ENCODE peak calls at places on chromosome 6, in eight cellular contexts. I is A673; D is breast epithelium; Y is tibial nerve; P is astrocyte; C is WERI-Rb-1; U is CD8-positive, alpha-beta T cell; L is CD4-positive, alpha-beta memory T cell. S is an unnamed sample. For H3K36me3, the result is how much of the 10 kb centered on the place peaks cover.

GRCh38 chr6:42424906-42425474 is 26.7 kb downstream of the TRERF1 start:
- DNase-seq in I (no peak), D (no peak), Y (no peak), P (no peak), C (no peak), U (no peak), L (no peak), S (no peak)

GRCh38 chr6:91860951-91861350 is 1274.1 kb upstream of the MAP3K7 start:
- DNase-seq in I (no peak), D (no peak), Y (no peak), P (peak), C (no peak), U (no peak), L (no peak), S (no peak)

GRCh38 chr6:14934011-14934410 is 311.9 kb upstream of the JARID2 start:
- DNase-seq in I (no peak), D (no peak), Y (no peak), P (no peak), C (no peak), U (no peak), L (no peak), S (no peak)

GRCh38 chr6:129490551-129491245 is 219.3 kb downstream of the ARHGAP18 start:
- DNase-seq in I (peak), D (no peak), Y (no peak), P (peak), C (no peak), U (peak), L (peak), S (no peak)

GRCh38 chr6:20400476-20401402 is 940 bp upstream of the E2F3 start:
- DNase-seq in I (peak), D (no peak), Y (peak), P (no peak), C (peak), U (peak), L (peak), S (no peak)

GRCh38 chr6:72760130-72760793 is 138.4 kb downstream of the KCNQ5 start:
- DNase-seq in I (no peak), D (no peak), Y (no peak), P (peak), C (no peak), U (no peak), L (no peak), S (no peak)

GRCh38 chr6:157531169-157531985 is 150.4 kb downstream of the ZDHHC14 start:
- DNase-seq in I (no peak), D (no peak), Y (no peak), P (no peak), C (no peak), U (no peak), L (no peak), S (no peak)

GRCh38 chr6:107816818-107817217 is 7.3 kb downstream of the SCML4 start:
- DNase-seq in I (no peak), D (no peak), Y (no peak), P (no peak), C (no peak), U (no peak), L (no peak), S (no peak)

GRCh38 chr6:17281497-17282481 is 628 bp downstream of the RBM24 start:
- DNase-seq in I (no peak), D (no peak), Y (no peak), P (peak), C (peak), U (no peak), L (peak), S (no peak)

GRCh38 chr6:143159001-143159400 is 98.3 kb downstream of the AIG1 start:
- DNase-seq in I (no peak), D (no peak), Y (no peak), P (no peak), C (no peak), U (no peak), L (no peak), S (no peak)

GRCh38 chr6:15256538-15257222 is 10.8 kb downstream of the JARID2 start:
- DNase-seq in I (no peak), D (no peak), Y (no peak), P (peak), C (no peak), U (no peak), L (no peak), S (no peak)

GRCh38 chr6:118333772-118334171 is 214.3 kb upstream of the PLN start:
- DNase-seq in I (no peak), D (no peak), Y (no peak), P (no peak), C (no peak), U (no peak), L (no peak), S (no peak)

GRCh38 chr6:111898452-111898851 is 25.2 kb upstream of the FYN start:
- DNase-seq in I (no peak), D (no peak), Y (no peak), P (no peak), C (peak), U (no peak), L (no peak), S (no peak)

GRCh38 chr6:163759542-163759941 is 345.0 kb downstream of the QKI start:
- DNase-seq in I (no peak), D (no peak), Y (no peak), P (peak), C (no peak), U (no peak), L (no peak), S (no peak)

GRCh38 chr6:73766040-73766439 is 70.0 kb downstream of the CD109 start:
- DNase-seq in I (no peak), D (no peak), Y (no peak), P (no peak), C (no peak), U (no peak), L (no peak), S (no peak)

GRCh38 chr6:75345413-75345812 is 60.8 kb upstream of the TMEM30A start:
- DNase-seq in I (no peak), D (no peak), Y (no peak), P (no peak), C (peak), U (no peak), L (no peak), S (no peak)

GRCh38 chr6:27359231-27359630 is 29.3 kb upstream of the ZNF391 start:
- DNase-seq in I (no peak), D (no peak), Y (no peak), P (no peak), C (no peak), U (no peak), L (no peak), S (no peak)

GRCh38 chr6:75204959-75205775 is 686 bp downstream of the COL12A1 start:
- DNase-seq in I (peak), D (peak), Y (peak), P (peak), C (no peak), U (no peak), L (no peak), S (no peak)

GRCh38 chr6:98834060-98835031 is at the start of gene POU3F2:
- DNase-seq in I (peak), D (no peak), Y (peak), P (peak), C (peak), U (peak), L (peak), S (no peak)

GRCh38 chr6:12275084-12275483 is 15.1 kb upstream of the EDN1 start:
- DNase-seq in I (peak), D (no peak), Y (no peak), P (peak), C (no peak), U (no peak), L (no peak), S (no peak)

GRCh38 chr6:13186861-13187260 is 141.5 kb downstream of the TBC1D7 start:
- DNase-seq in I (no peak), D (no peak), Y (no peak), P (no peak), C (no peak), U (no peak), L (no peak), S (no peak)

GRCh38 chr6:112881027-112881426 is 533.9 kb downstream of the RFPL4B start:
- DNase-seq in I (no peak), D (no peak), Y (no peak), P (peak), C (no peak), U (no peak), L (no peak), S (no peak)

GRCh38 chr6:25122622-25123237 is 156.4 kb upstream of the CARMIL1 start:
- DNase-seq in I (no peak), D (no peak), Y (no peak), P (no peak), C (no peak), U (no peak), L (no peak), S (no peak)

GRCh38 chr6:140379919-140380318 is 1005.5 kb upstream of the CITED2 start:
- DNase-seq in I (no peak), D (no peak), Y (no peak), P (peak), C (no peak), U (no peak), L (no peak), S (no peak)

GRCh38 chr6:218153-219018 is 73.9 kb upstream of the DUSP22 start:
- DNase-seq in I (no peak), D (no peak), Y (no peak), P (no peak), C (peak), U (no peak), L (no peak), S (no peak)

GRCh38 chr6:84860493-84860892 is 96.1 kb upstream of the TBX18 start:
- DNase-seq in I (no peak), D (no peak), Y (no peak), P (no peak), C (no peak), U (no peak), L (no peak), S (no peak)

GRCh38 chr6:158488065-158488464 is 71.8 kb upstream of the TMEM181 start:
- DNase-seq in I (no peak), D (no peak), Y (no peak), P (peak), C (no peak), U (no peak), L (no peak), S (no peak)

GRCh38 chr6:119276211-119276610 is 73.3 kb downstream of the MAN1A1 start:
- DNase-seq in I (no peak), D (no peak), Y (no peak), P (no peak), C (no peak), U (no peak), L (no peak), S (no peak)

DNA sequence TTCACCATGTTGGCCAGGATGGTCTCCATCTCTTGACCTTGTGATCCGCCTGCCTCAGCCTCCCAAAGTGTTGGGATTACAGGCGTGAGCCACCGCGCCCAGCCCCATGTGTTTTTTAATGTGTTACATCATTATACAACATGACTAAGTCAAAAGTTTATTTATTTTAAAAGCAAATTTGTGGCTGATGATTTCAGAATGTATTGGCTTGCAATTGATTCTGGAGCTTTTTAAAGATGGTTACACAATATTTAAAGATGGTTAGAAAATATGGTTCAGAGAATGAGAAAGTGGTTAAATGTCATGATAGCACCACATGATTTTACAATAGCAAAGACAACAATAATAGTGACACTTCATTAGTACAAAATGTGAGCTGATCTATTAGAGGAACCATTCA is 80.5 kb downstream of the SASH1 start:
- DNase-seq in I (no peak), D (no peak), Y (no peak), P (no peak), C (no peak), U (no peak), L (no peak), S (no peak)
- H3K36me3 ChIP-seq in I (under half), D (under half), Y (under half), P (under half), C (under half), U (under half), L (under half), S (under half)

DNA sequence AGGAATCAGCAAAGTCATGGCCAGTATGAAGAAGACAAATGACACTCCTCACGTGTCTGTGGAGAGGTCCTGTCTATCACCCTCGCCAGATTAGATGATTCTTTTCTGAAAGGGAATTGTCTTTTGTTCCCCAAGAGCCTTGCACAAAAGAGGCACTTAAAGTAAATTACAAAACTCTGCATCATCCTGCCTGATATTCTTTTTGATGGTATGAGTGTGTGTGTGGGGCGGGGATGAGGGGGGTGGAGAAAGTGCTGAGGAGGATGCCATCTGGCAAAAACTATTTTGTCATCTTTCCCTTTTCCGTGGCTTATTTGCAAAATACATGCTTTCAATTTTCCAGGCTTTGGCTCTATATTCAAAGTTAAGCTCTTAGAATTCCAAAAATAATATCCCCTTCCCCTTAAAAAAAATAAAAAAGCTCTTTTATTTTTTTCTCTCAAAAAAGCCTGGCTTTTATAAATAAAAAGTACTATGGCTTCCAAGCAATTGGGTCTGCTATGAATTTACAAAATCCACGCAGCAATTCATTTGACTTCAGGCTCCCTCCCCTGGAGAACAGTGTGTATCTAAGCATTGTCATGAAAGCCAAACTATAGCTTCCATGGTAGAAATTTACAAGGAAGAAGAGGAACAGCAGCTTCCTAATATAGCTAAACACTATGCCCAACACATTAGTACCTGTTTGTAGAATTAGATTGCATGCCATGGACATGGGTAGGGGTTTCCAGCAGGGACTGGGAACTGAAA is 185.1 kb upstream of the ARG1 start:
- DNase-seq in I (peak), D (no peak), Y (no peak), P (no peak), C (no peak), U (no peak), L (no peak), S (no peak)
- H3K27ac ChIP-seq in I (peak), D (no peak), Y (no peak), P (no peak), C (no peak), U (no peak), L (no peak), S (no peak)

DNA sequence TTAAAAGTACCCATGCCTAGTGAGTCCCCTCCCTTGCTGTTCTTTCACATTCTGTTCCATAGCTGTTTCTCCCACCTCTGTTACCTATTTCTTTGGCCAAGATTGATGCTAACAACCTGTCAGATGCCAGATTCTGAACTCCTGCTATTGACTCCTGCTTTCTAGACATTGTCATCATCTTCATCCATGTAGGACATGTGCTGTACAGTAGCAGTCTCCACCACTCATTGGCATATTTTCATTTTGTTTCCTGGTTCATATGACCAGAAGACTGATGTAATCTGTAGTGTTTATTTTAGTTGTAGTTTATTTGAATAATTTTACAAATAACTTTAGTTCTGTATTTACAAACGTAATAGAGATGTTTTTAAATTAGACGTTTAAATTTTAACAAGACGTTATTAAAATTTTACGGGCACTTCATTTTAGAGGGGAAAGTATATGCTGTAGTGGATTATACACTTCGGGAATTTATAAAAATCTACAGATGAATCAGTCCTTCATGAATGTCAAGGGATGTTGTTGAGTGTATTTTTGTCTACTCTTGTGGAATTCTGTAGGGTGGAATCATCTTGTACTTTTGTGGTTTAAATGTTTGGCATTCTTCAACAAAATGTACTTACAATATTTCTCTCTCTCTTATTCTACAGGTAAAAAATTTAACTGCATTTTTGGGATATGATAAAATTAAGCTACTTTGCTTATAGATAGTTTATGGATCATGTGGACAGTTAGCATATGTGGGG is 34.1 kb downstream of the TRMT11 start:
- DNase-seq in I (no peak), D (no peak), Y (no peak), P (peak), C (no peak), U (no peak), L (no peak), S (no peak)
- H3K36me3 ChIP-seq in I (under half), D (under half), Y (under half), P (under half), C (half or more), U (under half), L (under half), S (under half)

GRCh38 chr6:2958331-2958711 is 13.0 kb downstream of the SERPINB6 start:
- DNase-seq in I (no peak), D (no peak), Y (no peak), P (no peak), C (no peak), U (no peak), L (no peak), S (no peak)

GRCh38 chr6:2961491-2961890 is 9.9 kb downstream of the SERPINB6 start:
- DNase-seq in I (no peak), D (no peak), Y (no peak), P (no peak), C (no peak), U (no peak), L (no peak), S (no peak)

GRCh38 chr6:2960935-2961334 is 10.4 kb downstream of the SERPINB6 start:
- DNase-seq in I (no peak), D (no peak), Y (no peak), P (no peak), C (no peak), U (no peak), L (no peak), S (no peak)

GRCh38 chr6:2958802-2959201 is 12.6 kb downstream of the SERPINB6 start:
- DNase-seq in I (no peak), D (no peak), Y (no peak), P (no peak), C (no peak), U (no peak), L (no peak), S (no peak)

GRCh38 chr6:2959909-2960719 is 11.3 kb downstream of the SERPINB6 start:
- DNase-seq in I (no peak), D (no peak), Y (no peak), P (peak), C (no peak), U (no peak), L (no peak), S (no peak)
- H3K27ac ChIP-seq in I (no peak), D (peak), Y (peak), P (peak), C (no peak), U (no peak), L (no peak), S (peak)

GRCh38 chr6:44735631-44735963 is 348.1 kb downstream of the CDC5L start:
- DNase-seq in I (no peak), D (no peak), Y (no peak), P (peak), C (no peak), U (no peak), L (no peak), S (no peak)
- H3K36me3 ChIP-seq in I (under half), D (under half), Y (under half), P (under half), C (under half), U (under half), L (under half), S (under half)

GRCh38 chr6:3991941-3992340 is 87.0 kb downstream of the FAM217A start:
- DNase-seq in I (no peak), D (no peak), Y (no peak), P (no peak), C (no peak), U (no peak), L (no peak), S (no peak)
- H3K27ac ChIP-seq in I (no peak), D (peak), Y (no peak), P (no peak), C (no peak), U (no peak), L (no peak), S (no peak)

GRCh38 chr6:8435845-8436168 is 462 bp upstream of the SLC35B3 start:
- DNase-seq in I (no peak), D (no peak), Y (no peak), P (no peak), C (no peak), U (no peak), L (no peak), S (no peak)

GRCh38 chr6:8434727-8435092 is 635 bp downstream of the SLC35B3 start:
- DNase-seq in I (no peak), D (no peak), Y (no peak), P (no peak), C (no peak), U (no peak), L (no peak), S (no peak)

GRCh38 chr6:8435093-8435844 is at the start of gene SLC35B3:
- DNase-seq in I (peak), D (peak), Y (peak), P (peak), C (peak), U (peak), L (peak), S (peak)

GRCh38 chr6:8429821-8430220 is 5.5 kb downstream of the SLC35B3 start:
- DNase-seq in I (peak), D (no peak), Y (no peak), P (no peak), C (no peak), U (no peak), L (no peak), S (no peak)

GRCh38 chr6:8432614-8433013 is 2.7 kb downstream of the SLC35B3 start:
- DNase-seq in I (no peak), D (no peak), Y (no peak), P (peak), C (no peak), U (no peak), L (no peak), S (no peak)
- H3K36me3 ChIP-seq in I (under half), D (under half), Y (under half), P (under half), C (under half), U (under half), L (under half), S (under half)

DNA sequence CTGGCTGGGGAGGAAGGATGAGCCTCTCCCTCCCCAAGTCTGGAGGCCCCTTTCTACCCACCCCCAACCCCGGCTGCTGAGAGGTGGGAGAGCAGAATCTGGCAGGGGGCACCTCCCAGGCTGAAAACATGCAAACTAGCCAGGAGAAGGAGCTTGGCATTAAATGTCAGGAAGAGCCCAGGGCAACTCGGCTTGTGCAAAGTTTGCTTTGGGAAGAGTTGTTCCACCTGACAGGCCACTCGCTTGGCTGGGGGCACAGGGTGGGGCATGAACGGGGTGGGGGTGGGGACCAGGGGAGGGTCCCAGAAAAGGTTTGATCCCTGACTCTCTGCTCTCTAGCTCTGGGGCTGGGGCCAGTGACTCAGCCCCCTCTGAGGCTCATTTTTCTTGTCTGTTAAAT is 3.0 kb downstream of the SPDEF start:
- DNase-seq in I (no peak), D (no peak), Y (no peak), P (no peak), C (no peak), U (no peak), L (no peak), S (no peak)
- H3K27ac ChIP-seq in I (no peak), D (peak), Y (no peak), P (no peak), C (no peak), U (no peak), L (no peak), S (no peak)

S was measured in esophagus squamous epithelium.